ENCODE peak calls at places on chromosomes 11 and 22, in six cellular contexts. L, U, S, E, M and W are unnamed samples.

GRCh38 chr11:20407344-20407743 is 19.8 kb downstream of the PRMT3 start:
- DNase-seq in M (no peak), U (no peak), S (no peak), E (no peak), L (no peak), W (no peak)

GRCh38 chr22:19106886-19107729 is 15.1 kb downstream of the DGCR2 start:
- DNase-seq in L (no peak), M (no peak), E (no peak), S (no peak), U (no peak), W (no peak)

GRCh38 chr11:69136471-69136870 is 19.3 kb upstream of the SMIM38 start:
- DNase-seq in U (no peak), M (no peak), E (no peak), S (no peak), L (no peak), W (no peak)

GRCh38 chr11:1749020-1749758 is 1.2 kb downstream of the IFITM10 start:
- DNase-seq in S (no peak), L (no peak), E (no peak), U (peak; percentile 32), M (no peak), W (no peak)

GRCh38 chr22:46335201-46336118 is at the start of gene TRMU:
- DNase-seq in L (peak; percentile 44), E (peak; percentile 79), U (peak; percentile 91), S (no peak), M (peak; percentile 87), W (peak; percentile 59)

GRCh38 chr11:81005595-81005994 is 1564.8 kb upstream of the TENM4 start:
- DNase-seq in E (no peak), U (no peak), M (no peak), S (peak; percentile 35), L (no peak), W (no peak)

GRCh38 chr11:76491644-76492043 is 46.8 kb downstream of the EMSY start:
- DNase-seq in E (no peak), L (no peak), U (no peak), M (no peak), S (no peak), W (no peak)

GRCh38 chr11:102842930-102843329 is 479 bp downstream of the MMP3 start:
- DNase-seq in U (no peak), S (no peak), L (no peak), M (no peak), E (no peak), W (no peak)

GRCh38 chr22:19610518-19611253 is 86.5 kb upstream of the CLDN5 start:
- DNase-seq in L (no peak), M (no peak), U (no peak), E (no peak), S (no peak), W (no peak)

GRCh38 chr11:18727499-18728236 is 1.7 kb upstream of the IGSF22 start:
- DNase-seq in E (peak; percentile 50), U (no peak), S (peak; percentile 25), M (peak; percentile 47), L (no peak), W (no peak)

GRCh38 chr22:26724414-26724813 is 67.0 kb downstream of the MIAT start:
- DNase-seq in U (no peak), M (no peak), L (no peak), S (no peak), E (no peak), W (no peak)

GRCh38 chr11:99554232-99554903 is 533.6 kb downstream of the CNTN5 start:
- DNase-seq in E (no peak), M (no peak), U (no peak), S (no peak), L (no peak), W (no peak)

GRCh38 chr11:73759520-73760065 is 1.3 kb downstream of the RAB6A start:
- DNase-seq in E (no peak), S (no peak), L (no peak), M (no peak), U (no peak), W (no peak)

GRCh38 chr22:36386900-36387663 is 685 bp downstream of the MYH9 start:
- DNase-seq in E (no peak), M (peak; percentile 74), S (no peak), U (peak; percentile 78), L (no peak), W (no peak)

GRCh38 chr11:94968334-94968958 is 4.9 kb downstream of the CWC15 start:
- DNase-seq in E (no peak), U (no peak), S (no peak), M (no peak), L (no peak), W (peak; percentile 77)

GRCh38 chr22:28032896-28033295 is 113.8 kb upstream of the PITPNB start:
- DNase-seq in L (no peak), U (no peak), M (peak; percentile 6), S (no peak), E (no peak), W (no peak)

GRCh38 chr11:106971864-106972263 is 46.4 kb downstream of the GUCY1A2 start:
- DNase-seq in U (no peak), E (no peak), S (no peak), L (no peak), M (no peak), W (no peak)